ENCODE peak calls at places on chromosome 2, in ten cellular contexts. One of them, this sample, is unnamed.

GRCh38 chr2:46679761-46680160 is 200.4 kb downstream of the TMEM247 start:
- DNase-seq in A172: no peak
- DNase-seq in T-helper 9 cell: no peak
- DNase-seq in endothelial cell: no peak
- DNase-seq in fibroblast of the conjunctiva: no peak
- DNase-seq in HepG2: no peak
- DNase-seq in GM12865: no peak
- DNase-seq in NCI-H446: no peak
- DNase-seq in A549: no peak
- DNase-seq in central memory CD4-positive, alpha-beta T cell: no peak
- DNase-seq in this sample: peak; percentile 42

GRCh38 chr2:22055784-22056620 is 932.2 kb downstream of the TDRD15 start:
- DNase-seq in A172: no peak
- DNase-seq in T-helper 9 cell: no peak
- DNase-seq in endothelial cell: no peak
- DNase-seq in fibroblast of the conjunctiva: no peak
- DNase-seq in HepG2: peak; percentile 97
- DNase-seq in GM12865: no peak
- DNase-seq in NCI-H446: no peak
- DNase-seq in A549: no peak
- DNase-seq in central memory CD4-positive, alpha-beta T cell: no peak
- DNase-seq in this sample: no peak

GRCh38 chr2:55618649-55619055 is 1.2 kb upstream of the PPP4R3B start:
- DNase-seq in A172: peak; percentile 45
- DNase-seq in T-helper 9 cell: peak; percentile 38
- DNase-seq in endothelial cell: peak; percentile 40
- DNase-seq in fibroblast of the conjunctiva: peak; percentile 36
- DNase-seq in HepG2: peak; percentile 73
- DNase-seq in GM12865: peak; percentile 72
- DNase-seq in NCI-H446: no peak
- DNase-seq in A549: peak; percentile 81
- DNase-seq in central memory CD4-positive, alpha-beta T cell: peak; percentile 59
- DNase-seq in this sample: peak; percentile 58

GRCh38 chr2:235055891-235056516 is 104.2 kb downstream of the SH3BP4 start:
- DNase-seq in A172: peak; percentile 33
- DNase-seq in T-helper 9 cell: no peak
- DNase-seq in endothelial cell: peak; percentile 24
- DNase-seq in fibroblast of the conjunctiva: peak; percentile 14
- DNase-seq in HepG2: peak; percentile 78
- DNase-seq in GM12865: no peak
- DNase-seq in NCI-H446: no peak
- DNase-seq in A549: peak; percentile 77
- DNase-seq in central memory CD4-positive, alpha-beta T cell: no peak
- DNase-seq in this sample: peak; percentile 56

GRCh38 chr2:133352719-133353118 is 215.5 kb downstream of the NCKAP5 start:
- DNase-seq in A172: no peak
- DNase-seq in T-helper 9 cell: no peak
- DNase-seq in endothelial cell: no peak
- DNase-seq in fibroblast of the conjunctiva: no peak
- DNase-seq in HepG2: no peak
- DNase-seq in GM12865: no peak
- DNase-seq in NCI-H446: no peak
- DNase-seq in A549: no peak
- DNase-seq in central memory CD4-positive, alpha-beta T cell: no peak
- DNase-seq in this sample: no peak

GRCh38 chr2:57759131-57759530 is 287.5 kb upstream of the VRK2 start:
- DNase-seq in A172: no peak
- DNase-seq in T-helper 9 cell: no peak
- DNase-seq in endothelial cell: no peak
- DNase-seq in fibroblast of the conjunctiva: no peak
- DNase-seq in HepG2: no peak
- DNase-seq in GM12865: no peak
- DNase-seq in NCI-H446: no peak
- DNase-seq in A549: no peak
- DNase-seq in central memory CD4-positive, alpha-beta T cell: no peak
- DNase-seq in this sample: no peak

GRCh38 chr2:205903549-205904129 is 182.3 kb downstream of the INO80D start:
- DNase-seq in A172: no peak
- DNase-seq in T-helper 9 cell: no peak
- DNase-seq in endothelial cell: peak; percentile 48
- DNase-seq in fibroblast of the conjunctiva: no peak
- DNase-seq in HepG2: peak; percentile 79
- DNase-seq in GM12865: peak; percentile 62
- DNase-seq in NCI-H446: no peak
- DNase-seq in A549: peak; percentile 29
- DNase-seq in central memory CD4-positive, alpha-beta T cell: no peak
- DNase-seq in this sample: no peak

GRCh38 chr2:223549215-223549614 is 52.9 kb downstream of the SCG2 start:
- DNase-seq in A172: peak; percentile 91
- DNase-seq in T-helper 9 cell: no peak
- DNase-seq in endothelial cell: no peak
- DNase-seq in fibroblast of the conjunctiva: peak; percentile 85
- DNase-seq in HepG2: peak; percentile 24
- DNase-seq in GM12865: no peak
- DNase-seq in NCI-H446: peak; percentile 65
- DNase-seq in A549: peak; percentile 49
- DNase-seq in central memory CD4-positive, alpha-beta T cell: no peak
- DNase-seq in this sample: peak; percentile 78

GRCh38 chr2:108243566-108243965 is 3.8 kb downstream of the SULT1C3 start:
- DNase-seq in A172: no peak
- DNase-seq in T-helper 9 cell: no peak
- DNase-seq in endothelial cell: no peak
- DNase-seq in fibroblast of the conjunctiva: peak; percentile 27
- DNase-seq in HepG2: no peak
- DNase-seq in GM12865: no peak
- DNase-seq in NCI-H446: no peak
- DNase-seq in A549: no peak
- DNase-seq in central memory CD4-positive, alpha-beta T cell: no peak
- DNase-seq in this sample: peak; percentile 84

GRCh38 chr2:108363900-108364225 is 13.9 kb upstream of the SULT1C4 start:
- DNase-seq in A172: no peak
- DNase-seq in T-helper 9 cell: no peak
- DNase-seq in endothelial cell: no peak
- DNase-seq in fibroblast of the conjunctiva: no peak
- DNase-seq in HepG2: no peak
- DNase-seq in GM12865: no peak
- DNase-seq in NCI-H446: no peak
- DNase-seq in A549: no peak
- DNase-seq in central memory CD4-positive, alpha-beta T cell: no peak
- DNase-seq in this sample: no peak

GRCh38 chr2:192498747-192499146 is 304.0 kb upstream of the TMEFF2 start:
- DNase-seq in A172: no peak
- DNase-seq in T-helper 9 cell: no peak
- DNase-seq in endothelial cell: no peak
- DNase-seq in fibroblast of the conjunctiva: no peak
- DNase-seq in HepG2: no peak
- DNase-seq in GM12865: no peak
- DNase-seq in NCI-H446: no peak
- DNase-seq in A549: no peak
- DNase-seq in central memory CD4-positive, alpha-beta T cell: no peak
- DNase-seq in this sample: no peak

GRCh38 chr2:191950132-191950885 is 103.4 kb upstream of the CAVIN2 start:
- DNase-seq in A172: peak; percentile 34
- DNase-seq in T-helper 9 cell: no peak
- DNase-seq in endothelial cell: no peak
- DNase-seq in fibroblast of the conjunctiva: no peak
- DNase-seq in HepG2: peak; percentile 6
- DNase-seq in GM12865: no peak
- DNase-seq in NCI-H446: no peak
- DNase-seq in A549: peak; percentile 4
- DNase-seq in central memory CD4-positive, alpha-beta T cell: no peak
- DNase-seq in this sample: peak; percentile 59

GRCh38 chr2:47456851-47457250 is 53.9 kb downstream of the MSH2 start:
- DNase-seq in A172: no peak
- DNase-seq in T-helper 9 cell: no peak
- DNase-seq in endothelial cell: no peak
- DNase-seq in fibroblast of the conjunctiva: no peak
- DNase-seq in HepG2: no peak
- DNase-seq in GM12865: no peak
- DNase-seq in NCI-H446: no peak
- DNase-seq in A549: no peak
- DNase-seq in central memory CD4-positive, alpha-beta T cell: no peak
- DNase-seq in this sample: no peak

GRCh38 chr2:64173156-64174135 is 29.2 kb upstream of the PELI1 start:
- DNase-seq in A172: no peak
- DNase-seq in T-helper 9 cell: no peak
- DNase-seq in endothelial cell: no peak
- DNase-seq in fibroblast of the conjunctiva: no peak
- DNase-seq in HepG2: no peak
- DNase-seq in GM12865: peak; percentile 21
- DNase-seq in NCI-H446: no peak
- DNase-seq in A549: no peak
- DNase-seq in central memory CD4-positive, alpha-beta T cell: no peak
- DNase-seq in this sample: no peak

GRCh38 chr2:96649342-96649741 is 6.8 kb downstream of the FER1L5 start:
- DNase-seq in A172: no peak
- DNase-seq in T-helper 9 cell: no peak
- DNase-seq in endothelial cell: no peak
- DNase-seq in fibroblast of the conjunctiva: no peak
- DNase-seq in HepG2: no peak
- DNase-seq in GM12865: no peak
- DNase-seq in NCI-H446: no peak
- DNase-seq in A549: no peak
- DNase-seq in central memory CD4-positive, alpha-beta T cell: no peak
- DNase-seq in this sample: no peak

GRCh38 chr2:100274566-100275199 is 47.6 kb downstream of the LONRF2 start:
- DNase-seq in A172: no peak
- DNase-seq in T-helper 9 cell: no peak
- DNase-seq in endothelial cell: no peak
- DNase-seq in fibroblast of the conjunctiva: no peak
- DNase-seq in HepG2: no peak
- DNase-seq in GM12865: no peak
- DNase-seq in NCI-H446: no peak
- DNase-seq in A549: no peak
- DNase-seq in central memory CD4-positive, alpha-beta T cell: no peak
- DNase-seq in this sample: no peak

GRCh38 chr2:228507870-228508269 is 326.4 kb upstream of the SPHKAP start:
- DNase-seq in A172: no peak
- DNase-seq in T-helper 9 cell: no peak
- DNase-seq in endothelial cell: no peak
- DNase-seq in fibroblast of the conjunctiva: no peak
- DNase-seq in HepG2: no peak
- DNase-seq in GM12865: no peak
- DNase-seq in NCI-H446: no peak
- DNase-seq in A549: no peak
- DNase-seq in central memory CD4-positive, alpha-beta T cell: no peak
- DNase-seq in this sample: no peak

GRCh38 chr2:96665083-96665569 is 22.6 kb downstream of the FER1L5 start:
- DNase-seq in A172: peak; percentile 99
- DNase-seq in T-helper 9 cell: no peak
- DNase-seq in endothelial cell: no peak
- DNase-seq in fibroblast of the conjunctiva: peak; percentile 96
- DNase-seq in HepG2: peak; percentile 27
- DNase-seq in GM12865: no peak
- DNase-seq in NCI-H446: no peak
- DNase-seq in A549: peak; percentile 69
- DNase-seq in central memory CD4-positive, alpha-beta T cell: no peak
- DNase-seq in this sample: peak; percentile 99

GRCh38 chr2:239440511-239440959 is 39.7 kb upstream of the HDAC4 start:
- DNase-seq in A172: no peak
- DNase-seq in T-helper 9 cell: no peak
- DNase-seq in endothelial cell: no peak
- DNase-seq in fibroblast of the conjunctiva: no peak
- DNase-seq in HepG2: peak; percentile 79
- DNase-seq in GM12865: no peak
- DNase-seq in NCI-H446: no peak
- DNase-seq in A549: no peak
- DNase-seq in central memory CD4-positive, alpha-beta T cell: no peak
- DNase-seq in this sample: no peak

GRCh38 chr2:111668741-111669140 is 215.3 kb downstream of the ANAPC1 start:
- DNase-seq in A172: no peak
- DNase-seq in T-helper 9 cell: no peak
- DNase-seq in endothelial cell: no peak
- DNase-seq in fibroblast of the conjunctiva: no peak
- DNase-seq in HepG2: no peak
- DNase-seq in GM12865: peak; percentile 5
- DNase-seq in NCI-H446: no peak
- DNase-seq in A549: no peak
- DNase-seq in central memory CD4-positive, alpha-beta T cell: no peak
- DNase-seq in this sample: no peak

GRCh38 chr2:117785740-117786139 is 28.8 kb upstream of the DDX18 start:
- DNase-seq in A172: peak; percentile 43
- DNase-seq in T-helper 9 cell: no peak
- DNase-seq in endothelial cell: peak; percentile 55
- DNase-seq in fibroblast of the conjunctiva: peak; percentile 24
- DNase-seq in HepG2: peak; percentile 59
- DNase-seq in GM12865: peak; percentile 59
- DNase-seq in NCI-H446: no peak
- DNase-seq in A549: peak; percentile 15
- DNase-seq in central memory CD4-positive, alpha-beta T cell: peak; percentile 13
- DNase-seq in this sample: peak; percentile 68

GRCh38 chr2:126655066-126655465 is 892 bp upstream of the GYPC start:
- DNase-seq in A172: no peak
- DNase-seq in T-helper 9 cell: no peak
- DNase-seq in endothelial cell: no peak
- DNase-seq in fibroblast of the conjunctiva: no peak
- DNase-seq in HepG2: no peak
- DNase-seq in GM12865: no peak
- DNase-seq in NCI-H446: no peak
- DNase-seq in A549: no peak
- DNase-seq in central memory CD4-positive, alpha-beta T cell: no peak
- DNase-seq in this sample: no peak

GRCh38 chr2:145931836-145932352 is 1412.0 kb upstream of the ZEB2 start:
- DNase-seq in A172: no peak
- DNase-seq in T-helper 9 cell: no peak
- DNase-seq in endothelial cell: no peak
- DNase-seq in fibroblast of the conjunctiva: no peak
- DNase-seq in HepG2: no peak
- DNase-seq in GM12865: no peak
- DNase-seq in NCI-H446: no peak
- DNase-seq in A549: no peak
- DNase-seq in central memory CD4-positive, alpha-beta T cell: no peak
- DNase-seq in this sample: no peak

GRCh38 chr2:136135924-136136906 is 18.3 kb upstream of the CXCR4 start:
- DNase-seq in A172: no peak
- DNase-seq in T-helper 9 cell: peak; percentile 72
- DNase-seq in endothelial cell: no peak
- DNase-seq in fibroblast of the conjunctiva: no peak
- DNase-seq in HepG2: no peak
- DNase-seq in GM12865: peak; percentile 73
- DNase-seq in NCI-H446: no peak
- DNase-seq in A549: no peak
- DNase-seq in central memory CD4-positive, alpha-beta T cell: peak; percentile 94
- DNase-seq in this sample: no peak

GRCh38 chr2:120310136-120310535 is 35.8 kb upstream of the INHBB start:
- DNase-seq in A172: no peak
- DNase-seq in T-helper 9 cell: no peak
- DNase-seq in endothelial cell: no peak
- DNase-seq in fibroblast of the conjunctiva: no peak
- DNase-seq in HepG2: no peak
- DNase-seq in GM12865: peak; percentile 91
- DNase-seq in NCI-H446: no peak
- DNase-seq in A549: no peak
- DNase-seq in central memory CD4-positive, alpha-beta T cell: no peak
- DNase-seq in this sample: no peak

GRCh38 chr2:16664052-16664731 is 1.4 kb downstream of the CYRIA start:
- DNase-seq in A172: peak; percentile 62
- DNase-seq in T-helper 9 cell: no peak
- DNase-seq in endothelial cell: peak; percentile 30
- DNase-seq in fibroblast of the conjunctiva: no peak
- DNase-seq in HepG2: no peak
- DNase-seq in GM12865: peak; percentile 56
- DNase-seq in NCI-H446: peak; percentile 76
- DNase-seq in A549: no peak
- DNase-seq in central memory CD4-positive, alpha-beta T cell: no peak
- DNase-seq in this sample: peak; percentile 85

GRCh38 chr2:157898591-157898996 is 22.5 kb upstream of the ACVR1 start:
- DNase-seq in A172: peak; percentile 83
- DNase-seq in T-helper 9 cell: peak; percentile 16
- DNase-seq in endothelial cell: no peak
- DNase-seq in fibroblast of the conjunctiva: peak; percentile 67
- DNase-seq in HepG2: no peak
- DNase-seq in GM12865: peak; percentile 38
- DNase-seq in NCI-H446: no peak
- DNase-seq in A549: no peak
- DNase-seq in central memory CD4-positive, alpha-beta T cell: peak; percentile 31
- DNase-seq in this sample: peak; percentile 74

GRCh38 chr2:195575879-195576391 is 81.1 kb upstream of the SLC39A10 start:
- DNase-seq in A172: peak; percentile 80
- DNase-seq in T-helper 9 cell: no peak
- DNase-seq in endothelial cell: no peak
- DNase-seq in fibroblast of the conjunctiva: peak; percentile 66
- DNase-seq in HepG2: peak; percentile 27
- DNase-seq in GM12865: peak; percentile 35
- DNase-seq in NCI-H446: no peak
- DNase-seq in A549: peak; percentile 64
- DNase-seq in central memory CD4-positive, alpha-beta T cell: no peak
- DNase-seq in this sample: peak; percentile 91